ENCODE peak calls at places on chromosomes 3 and 15, in seven cellular contexts. X is CD8-positive, alpha-beta T cell; L is H7; U is kidney tubule cell; N is COR-L47; Z is NCI-H2081; K is C1 segment of cervical spinal cord. Y is an unnamed sample.
A peak's percentile ranks its signal among the peaks of the same experiment; 100 is the strongest.

GRCh38 chr3:127135241-127136023 is 57.5 kb upstream of the PRR23E start:
- DNase-seq in L (peak; percentile 79), N (no peak), Z (no peak), K (no peak), U (no peak), X (no peak), Y (no peak)

GRCh38 chr15:63056843-63057242 is 14.3 kb downstream of the TPM1 start:
- DNase-seq in N (no peak), K (no peak), Z (no peak), U (peak; percentile 47), L (no peak), X (no peak), Y (no peak)

GRCh38 chr3:195039180-195039843 is 231.6 kb downstream of the XXYLT1 start:
- DNase-seq in Z (no peak), U (no peak), N (no peak), K (no peak), X (no peak), L (no peak), Y (no peak)

GRCh38 chr3:48432411-48433371 is 2.8 kb upstream of the PLXNB1 start:
- DNase-seq in U (peak; percentile 21), N (no peak), Z (no peak), K (no peak), X (no peak), L (peak; percentile 84), Y (no peak)

GRCh38 chr3:31240466-31240865 is 292.3 kb upstream of the STT3B start:
- DNase-seq in K (no peak), U (peak; percentile 53), X (no peak), L (no peak), Z (no peak), N (no peak), Y (no peak)

GRCh38 chr15:47993051-47993450 is 127.7 kb upstream of the SLC24A5 start:
- DNase-seq in X (no peak), U (no peak), Z (no peak), K (no peak), L (no peak), N (no peak), Y (no peak)

GRCh38 chr15:59191855-59192237 is 14.8 kb upstream of the LDHAL6B start:
- DNase-seq in Z (no peak), K (no peak), U (peak; percentile 96), N (no peak), L (no peak), X (no peak), Y (no peak)

GRCh38 chr15:87850916-87851315 is 405.6 kb downstream of the NTRK3 start:
- DNase-seq in U (no peak), X (no peak), N (no peak), K (no peak), Z (no peak), L (no peak), Y (no peak)

GRCh38 chr15:48332642-48333034 is 1.4 kb downstream of the DUT start:
- DNase-seq in U (no peak), K (no peak), Z (no peak), L (no peak), X (no peak), N (no peak), Y (no peak)

GRCh38 chr3:15875016-15875689 is 77.4 kb upstream of the ANKRD28 start:
- DNase-seq in Z (no peak), U (peak; percentile 37), N (no peak), X (no peak), L (no peak), K (no peak), Y (no peak)

GRCh38 chr3:59277201-59277600 is 227.4 kb upstream of the CFAP20DC start:
- DNase-seq in K (no peak), N (no peak), X (no peak), L (no peak), Z (no peak), U (no peak), Y (no peak)

GRCh38 chr3:67863869-67864268 is 209.5 kb upstream of the SUCLG2 start:
- DNase-seq in N (no peak), U (peak; percentile 25), L (peak; percentile 53), Z (no peak), X (no peak), K (no peak), Y (no peak)

GRCh38 chr15:51758645-51759044 is 7.2 kb downstream of the TMOD2 start:
- DNase-seq in Z (no peak), X (no peak), K (peak; percentile 31), U (no peak), N (peak; percentile 14), L (no peak), Y (no peak)

GRCh38 chr3:134002326-134002725 is 27.4 kb downstream of the SLCO2A1 start:
- DNase-seq in U (peak; percentile 95), Z (no peak), N (no peak), K (no peak), L (no peak), X (no peak), Y (no peak)

GRCh38 chr15:64247906-64248541 is 85.2 kb upstream of the PPIB start:
- DNase-seq in L (peak; percentile 5), K (no peak), U (peak; percentile 96), Z (peak; percentile 70), X (no peak), N (peak; percentile 90), Y (no peak)

Y was measured in naive thymus-derived CD4-positive, alpha-beta T cell.